ENCODE peak calls at places on chromosomes 2 and 18, in seven cellular contexts. One of them, this sample, is unnamed.

GRCh38 chr2:88857274-88857741 is 165.8 kb downstream of the RPIA start:
- DNase-seq in NAMALWA: no peak
- DNase-seq in ACHN: no peak
- DNase-seq in iris pigment epithelial cell: no peak
- DNase-seq in GM23248: no peak
- DNase-seq in stimulated activated naive CD8-positive, alpha-beta T cell treated with anti-CD3 and anti-CD28 coated beads, Interleukin-15, Interleukin-2, amounts not matched to agents 100 U/mL and 50 U/mL, for 24 hours: no peak
- DNase-seq in occipital lobe: no peak
- DNase-seq in this sample: no peak

GRCh38 chr18:79737426-79737825 is 57.8 kb downstream of the CTDP1 start:
- DNase-seq in stimulated activated naive CD8-positive, alpha-beta T cell treated with anti-CD3 and anti-CD28 coated beads, Interleukin-15, Interleukin-2, amounts not matched to agents 100 U/mL and 50 U/mL, for 24 hours: no peak
- DNase-seq in ACHN: no peak
- DNase-seq in iris pigment epithelial cell: no peak
- DNase-seq in NAMALWA: no peak
- DNase-seq in GM23248: no peak
- DNase-seq in occipital lobe: no peak
- DNase-seq in this sample: no peak

GRCh38 chr2:27954771-27955384 is 64.3 kb downstream of the BABAM2 start:
- DNase-seq in NAMALWA: peak
- DNase-seq in ACHN: peak
- DNase-seq in GM23248: peak
- DNase-seq in stimulated activated naive CD8-positive, alpha-beta T cell treated with anti-CD3 and anti-CD28 coated beads, Interleukin-15, Interleukin-2, amounts not matched to agents 100 U/mL and 50 U/mL, for 24 hours: peak
- DNase-seq in iris pigment epithelial cell: peak
- DNase-seq in occipital lobe: no peak
- DNase-seq in this sample: peak

GRCh38 chr2:133774675-133775005 is 206.4 kb upstream of the NCKAP5 start:
- DNase-seq in ACHN: no peak
- DNase-seq in occipital lobe: no peak
- DNase-seq in iris pigment epithelial cell: no peak
- DNase-seq in stimulated activated naive CD8-positive, alpha-beta T cell treated with anti-CD3 and anti-CD28 coated beads, Interleukin-15, Interleukin-2, amounts not matched to agents 100 U/mL and 50 U/mL, for 24 hours: no peak
- DNase-seq in GM23248: no peak
- DNase-seq in NAMALWA: no peak
- DNase-seq in this sample: no peak

GRCh38 chr18:72941001-72941400 is 73.2 kb upstream of the NETO1 start:
- DNase-seq in NAMALWA: no peak
- DNase-seq in occipital lobe: no peak
- DNase-seq in iris pigment epithelial cell: no peak
- DNase-seq in stimulated activated naive CD8-positive, alpha-beta T cell treated with anti-CD3 and anti-CD28 coated beads, Interleukin-15, Interleukin-2, amounts not matched to agents 100 U/mL and 50 U/mL, for 24 hours: no peak
- DNase-seq in ACHN: no peak
- DNase-seq in GM23248: no peak
- DNase-seq in this sample: no peak

GRCh38 chr2:53516650-53517049 is 251.0 kb upstream of the CHAC2 start:
- DNase-seq in stimulated activated naive CD8-positive, alpha-beta T cell treated with anti-CD3 and anti-CD28 coated beads, Interleukin-15, Interleukin-2, amounts not matched to agents 100 U/mL and 50 U/mL, for 24 hours: no peak
- DNase-seq in occipital lobe: no peak
- DNase-seq in GM23248: no peak
- DNase-seq in NAMALWA: no peak
- DNase-seq in ACHN: no peak
- DNase-seq in iris pigment epithelial cell: no peak
- DNase-seq in this sample: no peak

GRCh38 chr2:769771-770170 is 92.6 kb upstream of the TMEM18 start:
- DNase-seq in GM23248: no peak
- DNase-seq in NAMALWA: no peak
- DNase-seq in ACHN: no peak
- DNase-seq in iris pigment epithelial cell: no peak
- DNase-seq in occipital lobe: no peak
- DNase-seq in stimulated activated naive CD8-positive, alpha-beta T cell treated with anti-CD3 and anti-CD28 coated beads, Interleukin-15, Interleukin-2, amounts not matched to agents 100 U/mL and 50 U/mL, for 24 hours: peak
- DNase-seq in this sample: no peak

GRCh38 chr18:7608174-7608550 is 41.0 kb downstream of the PTPRM start:
- DNase-seq in occipital lobe: no peak
- DNase-seq in GM23248: peak
- DNase-seq in stimulated activated naive CD8-positive, alpha-beta T cell treated with anti-CD3 and anti-CD28 coated beads, Interleukin-15, Interleukin-2, amounts not matched to agents 100 U/mL and 50 U/mL, for 24 hours: no peak
- DNase-seq in ACHN: no peak
- DNase-seq in iris pigment epithelial cell: no peak
- DNase-seq in NAMALWA: no peak
- DNase-seq in this sample: no peak

GRCh38 chr2:218773881-218774280 is 8.1 kb upstream of the CYP27A1 start:
- DNase-seq in stimulated activated naive CD8-positive, alpha-beta T cell treated with anti-CD3 and anti-CD28 coated beads, Interleukin-15, Interleukin-2, amounts not matched to agents 100 U/mL and 50 U/mL, for 24 hours: no peak
- DNase-seq in iris pigment epithelial cell: no peak
- DNase-seq in NAMALWA: no peak
- DNase-seq in occipital lobe: no peak
- DNase-seq in ACHN: no peak
- DNase-seq in GM23248: no peak
- DNase-seq in this sample: no peak

GRCh38 chr2:192007819-192008218 is 160.9 kb upstream of the CAVIN2 start:
- DNase-seq in stimulated activated naive CD8-positive, alpha-beta T cell treated with anti-CD3 and anti-CD28 coated beads, Interleukin-15, Interleukin-2, amounts not matched to agents 100 U/mL and 50 U/mL, for 24 hours: no peak
- DNase-seq in occipital lobe: no peak
- DNase-seq in GM23248: peak
- DNase-seq in ACHN: no peak
- DNase-seq in NAMALWA: no peak
- DNase-seq in iris pigment epithelial cell: peak
- DNase-seq in this sample: no peak

GRCh38 chr18:25446972-25447371 is 95.0 kb upstream of the ZNF521 start:
- DNase-seq in iris pigment epithelial cell: no peak
- DNase-seq in occipital lobe: no peak
- DNase-seq in NAMALWA: no peak
- DNase-seq in ACHN: peak
- DNase-seq in stimulated activated naive CD8-positive, alpha-beta T cell treated with anti-CD3 and anti-CD28 coated beads, Interleukin-15, Interleukin-2, amounts not matched to agents 100 U/mL and 50 U/mL, for 24 hours: no peak
- DNase-seq in GM23248: no peak
- DNase-seq in this sample: no peak

GRCh38 chr18:2028986-2029385 is 542.3 kb downstream of the METTL4 start:
- DNase-seq in iris pigment epithelial cell: no peak
- DNase-seq in occipital lobe: no peak
- DNase-seq in stimulated activated naive CD8-positive, alpha-beta T cell treated with anti-CD3 and anti-CD28 coated beads, Interleukin-15, Interleukin-2, amounts not matched to agents 100 U/mL and 50 U/mL, for 24 hours: no peak
- DNase-seq in ACHN: no peak
- DNase-seq in NAMALWA: no peak
- DNase-seq in GM23248: no peak
- DNase-seq in this sample: no peak

GRCh38 chr18:55779711-55780590 is 192.0 kb upstream of the TCF4 start:
- DNase-seq in NAMALWA: peak
- DNase-seq in ACHN: peak
- DNase-seq in occipital lobe: peak
- DNase-seq in iris pigment epithelial cell: no peak
- DNase-seq in GM23248: peak
- DNase-seq in stimulated activated naive CD8-positive, alpha-beta T cell treated with anti-CD3 and anti-CD28 coated beads, Interleukin-15, Interleukin-2, amounts not matched to agents 100 U/mL and 50 U/mL, for 24 hours: peak
- DNase-seq in this sample: peak

GRCh38 chr2:97781981-97782380 is 68.6 kb downstream of the ZAP70 start:
- DNase-seq in ACHN: no peak
- DNase-seq in NAMALWA: no peak
- DNase-seq in occipital lobe: no peak
- DNase-seq in stimulated activated naive CD8-positive, alpha-beta T cell treated with anti-CD3 and anti-CD28 coated beads, Interleukin-15, Interleukin-2, amounts not matched to agents 100 U/mL and 50 U/mL, for 24 hours: no peak
- DNase-seq in iris pigment epithelial cell: no peak
- DNase-seq in GM23248: no peak
- DNase-seq in this sample: no peak

GRCh38 chr2:64654063-64654811 is 524 bp upstream of the SERTAD2 start:
- DNase-seq in NAMALWA: peak
- DNase-seq in stimulated activated naive CD8-positive, alpha-beta T cell treated with anti-CD3 and anti-CD28 coated beads, Interleukin-15, Interleukin-2, amounts not matched to agents 100 U/mL and 50 U/mL, for 24 hours: peak
- DNase-seq in GM23248: peak
- DNase-seq in ACHN: peak
- DNase-seq in occipital lobe: no peak
- DNase-seq in iris pigment epithelial cell: peak
- DNase-seq in this sample: peak

GRCh38 chr2:208280933-208281332 is 14.9 kb downstream of the PIKFYVE start:
- DNase-seq in iris pigment epithelial cell: peak
- DNase-seq in occipital lobe: no peak
- DNase-seq in NAMALWA: no peak
- DNase-seq in ACHN: peak
- DNase-seq in GM23248: peak
- DNase-seq in stimulated activated naive CD8-positive, alpha-beta T cell treated with anti-CD3 and anti-CD28 coated beads, Interleukin-15, Interleukin-2, amounts not matched to agents 100 U/mL and 50 U/mL, for 24 hours: no peak
- DNase-seq in this sample: no peak

GRCh38 chr2:147829106-147829505 is 15.7 kb upstream of the ACVR2A start:
- DNase-seq in occipital lobe: no peak
- DNase-seq in iris pigment epithelial cell: peak
- DNase-seq in NAMALWA: peak
- DNase-seq in GM23248: peak
- DNase-seq in ACHN: peak
- DNase-seq in stimulated activated naive CD8-positive, alpha-beta T cell treated with anti-CD3 and anti-CD28 coated beads, Interleukin-15, Interleukin-2, amounts not matched to agents 100 U/mL and 50 U/mL, for 24 hours: no peak
- DNase-seq in this sample: no peak

GRCh38 chr18:13218376-13219011 is at the start of gene LDLRAD4:
- DNase-seq in stimulated activated naive CD8-positive, alpha-beta T cell treated with anti-CD3 and anti-CD28 coated beads, Interleukin-15, Interleukin-2, amounts not matched to agents 100 U/mL and 50 U/mL, for 24 hours: peak
- DNase-seq in iris pigment epithelial cell: no peak
- DNase-seq in occipital lobe: no peak
- DNase-seq in GM23248: peak
- DNase-seq in ACHN: no peak
- DNase-seq in NAMALWA: no peak
- DNase-seq in this sample: peak

GRCh38 chr2:126915903-126916302 is 17.2 kb downstream of the TEX51 start:
- DNase-seq in ACHN: no peak
- DNase-seq in stimulated activated naive CD8-positive, alpha-beta T cell treated with anti-CD3 and anti-CD28 coated beads, Interleukin-15, Interleukin-2, amounts not matched to agents 100 U/mL and 50 U/mL, for 24 hours: no peak
- DNase-seq in GM23248: no peak
- DNase-seq in iris pigment epithelial cell: no peak
- DNase-seq in occipital lobe: no peak
- DNase-seq in NAMALWA: no peak
- DNase-seq in this sample: no peak

GRCh38 chr2:197878792-197879191 is 74.4 kb downstream of the PLCL1 start:
- DNase-seq in NAMALWA: no peak
- DNase-seq in iris pigment epithelial cell: no peak
- DNase-seq in GM23248: no peak
- DNase-seq in stimulated activated naive CD8-positive, alpha-beta T cell treated with anti-CD3 and anti-CD28 coated beads, Interleukin-15, Interleukin-2, amounts not matched to agents 100 U/mL and 50 U/mL, for 24 hours: no peak
- DNase-seq in occipital lobe: peak
- DNase-seq in ACHN: no peak
- DNase-seq in this sample: no peak

GRCh38 chr2:119694994-119695521 is 16.1 kb downstream of the TMEM177 start:
- DNase-seq in stimulated activated naive CD8-positive, alpha-beta T cell treated with anti-CD3 and anti-CD28 coated beads, Interleukin-15, Interleukin-2, amounts not matched to agents 100 U/mL and 50 U/mL, for 24 hours: no peak
- DNase-seq in ACHN: peak
- DNase-seq in NAMALWA: no peak
- DNase-seq in GM23248: peak
- DNase-seq in occipital lobe: peak
- DNase-seq in iris pigment epithelial cell: peak
- DNase-seq in this sample: no peak

GRCh38 chr2:85355521-85355920 is 952 bp downstream of the ELMOD3 start:
- DNase-seq in stimulated activated naive CD8-positive, alpha-beta T cell treated with anti-CD3 and anti-CD28 coated beads, Interleukin-15, Interleukin-2, amounts not matched to agents 100 U/mL and 50 U/mL, for 24 hours: no peak
- DNase-seq in NAMALWA: no peak
- DNase-seq in GM23248: peak
- DNase-seq in occipital lobe: no peak
- DNase-seq in iris pigment epithelial cell: no peak
- DNase-seq in ACHN: peak
- DNase-seq in this sample: no peak

GRCh38 chr2:5111581-5111980 is 580.6 kb upstream of the SOX11 start:
- DNase-seq in occipital lobe: no peak
- DNase-seq in stimulated activated naive CD8-positive, alpha-beta T cell treated with anti-CD3 and anti-CD28 coated beads, Interleukin-15, Interleukin-2, amounts not matched to agents 100 U/mL and 50 U/mL, for 24 hours: no peak
- DNase-seq in NAMALWA: no peak
- DNase-seq in GM23248: no peak
- DNase-seq in iris pigment epithelial cell: peak
- DNase-seq in ACHN: no peak
- DNase-seq in this sample: no peak

GRCh38 chr2:86225581-86225980 is 26.3 kb downstream of the MRPL35 start:
- DNase-seq in occipital lobe: peak
- DNase-seq in NAMALWA: peak
- DNase-seq in ACHN: no peak
- DNase-seq in iris pigment epithelial cell: peak
- DNase-seq in GM23248: no peak
- DNase-seq in stimulated activated naive CD8-positive, alpha-beta T cell treated with anti-CD3 and anti-CD28 coated beads, Interleukin-15, Interleukin-2, amounts not matched to agents 100 U/mL and 50 U/mL, for 24 hours: peak
- DNase-seq in this sample: no peak

GRCh38 chr2:59353301-59353921 is 1112.3 kb upstream of the FANCL start:
- DNase-seq in NAMALWA: no peak
- DNase-seq in ACHN: no peak
- DNase-seq in occipital lobe: no peak
- DNase-seq in GM23248: no peak
- DNase-seq in stimulated activated naive CD8-positive, alpha-beta T cell treated with anti-CD3 and anti-CD28 coated beads, Interleukin-15, Interleukin-2, amounts not matched to agents 100 U/mL and 50 U/mL, for 24 hours: no peak
- DNase-seq in iris pigment epithelial cell: no peak
- DNase-seq in this sample: no peak

GRCh38 chr2:129803067-129803466 is 176.4 kb upstream of the RAB6C start:
- DNase-seq in occipital lobe: no peak
- DNase-seq in ACHN: no peak
- DNase-seq in NAMALWA: no peak
- DNase-seq in iris pigment epithelial cell: no peak
- DNase-seq in GM23248: peak
- DNase-seq in stimulated activated naive CD8-positive, alpha-beta T cell treated with anti-CD3 and anti-CD28 coated beads, Interleukin-15, Interleukin-2, amounts not matched to agents 100 U/mL and 50 U/mL, for 24 hours: no peak
- DNase-seq in this sample: no peak

GRCh38 chr2:233513953-233514655 is 52.5 kb downstream of the USP40 start:
- DNase-seq in GM23248: no peak
- DNase-seq in ACHN: no peak
- DNase-seq in occipital lobe: no peak
- DNase-seq in iris pigment epithelial cell: no peak
- DNase-seq in stimulated activated naive CD8-positive, alpha-beta T cell treated with anti-CD3 and anti-CD28 coated beads, Interleukin-15, Interleukin-2, amounts not matched to agents 100 U/mL and 50 U/mL, for 24 hours: no peak
- DNase-seq in NAMALWA: peak
- DNase-seq in this sample: no peak

GRCh38 chr18:32930695-32931301 is 158.0 kb upstream of the KLHL14 start:
- DNase-seq in GM23248: peak
- DNase-seq in NAMALWA: peak
- DNase-seq in occipital lobe: no peak
- DNase-seq in iris pigment epithelial cell: peak
- DNase-seq in stimulated activated naive CD8-positive, alpha-beta T cell treated with anti-CD3 and anti-CD28 coated beads, Interleukin-15, Interleukin-2, amounts not matched to agents 100 U/mL and 50 U/mL, for 24 hours: no peak
- DNase-seq in ACHN: peak
- DNase-seq in this sample: no peak

GRCh38 chr2:224927671-224928173 is 114.5 kb downstream of the DOCK10 start:
- DNase-seq in stimulated activated naive CD8-positive, alpha-beta T cell treated with anti-CD3 and anti-CD28 coated beads, Interleukin-15, Interleukin-2, amounts not matched to agents 100 U/mL and 50 U/mL, for 24 hours: peak
- DNase-seq in NAMALWA: no peak
- DNase-seq in occipital lobe: no peak
- DNase-seq in iris pigment epithelial cell: peak
- DNase-seq in ACHN: no peak
- DNase-seq in GM23248: no peak
- DNase-seq in this sample: no peak

GRCh38 chr18:26637983-26638382 is 89.6 kb upstream of the KCTD1 start:
- DNase-seq in GM23248: no peak
- DNase-seq in NAMALWA: no peak
- DNase-seq in ACHN: no peak
- DNase-seq in occipital lobe: no peak
- DNase-seq in iris pigment epithelial cell: no peak
- DNase-seq in stimulated activated naive CD8-positive, alpha-beta T cell treated with anti-CD3 and anti-CD28 coated beads, Interleukin-15, Interleukin-2, amounts not matched to agents 100 U/mL and 50 U/mL, for 24 hours: no peak
- DNase-seq in this sample: no peak

GRCh38 chr2:223956267-223956666 is 996 bp upstream of the MRPL44 start:
- DNase-seq in ACHN: no peak
- DNase-seq in NAMALWA: no peak
- DNase-seq in occipital lobe: no peak
- DNase-seq in iris pigment epithelial cell: no peak
- DNase-seq in GM23248: no peak
- DNase-seq in stimulated activated naive CD8-positive, alpha-beta T cell treated with anti-CD3 and anti-CD28 coated beads, Interleukin-15, Interleukin-2, amounts not matched to agents 100 U/mL and 50 U/mL, for 24 hours: no peak
- DNase-seq in this sample: no peak

GRCh38 chr2:218894168-218895157 is 13.8 kb downstream of the WNT10A start:
- DNase-seq in occipital lobe: no peak
- DNase-seq in ACHN: no peak
- DNase-seq in GM23248: no peak
- DNase-seq in stimulated activated naive CD8-positive, alpha-beta T cell treated with anti-CD3 and anti-CD28 coated beads, Interleukin-15, Interleukin-2, amounts not matched to agents 100 U/mL and 50 U/mL, for 24 hours: no peak
- DNase-seq in NAMALWA: no peak
- DNase-seq in iris pigment epithelial cell: no peak
- DNase-seq in this sample: no peak

GRCh38 chr2:35298493-35298892 is 1057.1 kb upstream of the CRIM1 start:
- DNase-seq in NAMALWA: no peak
- DNase-seq in ACHN: no peak
- DNase-seq in iris pigment epithelial cell: peak
- DNase-seq in GM23248: peak
- DNase-seq in stimulated activated naive CD8-positive, alpha-beta T cell treated with anti-CD3 and anti-CD28 coated beads, Interleukin-15, Interleukin-2, amounts not matched to agents 100 U/mL and 50 U/mL, for 24 hours: no peak
- DNase-seq in occipital lobe: no peak
- DNase-seq in this sample: no peak

GRCh38 chr2:62501794-62502500 is 4.0 kb downstream of the TMEM17 start:
- DNase-seq in stimulated activated naive CD8-positive, alpha-beta T cell treated with anti-CD3 and anti-CD28 coated beads, Interleukin-15, Interleukin-2, amounts not matched to agents 100 U/mL and 50 U/mL, for 24 hours: no peak
- DNase-seq in occipital lobe: no peak
- DNase-seq in ACHN: no peak
- DNase-seq in NAMALWA: no peak
- DNase-seq in iris pigment epithelial cell: peak
- DNase-seq in GM23248: peak
- DNase-seq in this sample: no peak

GRCh38 chr2:214156971-214157370 is 253.9 kb upstream of the VWC2L start:
- DNase-seq in ACHN: peak
- DNase-seq in NAMALWA: no peak
- DNase-seq in iris pigment epithelial cell: no peak
- DNase-seq in occipital lobe: no peak
- DNase-seq in GM23248: no peak
- DNase-seq in stimulated activated naive CD8-positive, alpha-beta T cell treated with anti-CD3 and anti-CD28 coated beads, Interleukin-15, Interleukin-2, amounts not matched to agents 100 U/mL and 50 U/mL, for 24 hours: no peak
- DNase-seq in this sample: no peak

GRCh38 chr2:219506153-219506801 is 7.6 kb downstream of the GMPPA start:
- DNase-seq in stimulated activated naive CD8-positive, alpha-beta T cell treated with anti-CD3 and anti-CD28 coated beads, Interleukin-15, Interleukin-2, amounts not matched to agents 100 U/mL and 50 U/mL, for 24 hours: no peak
- DNase-seq in iris pigment epithelial cell: no peak
- DNase-seq in GM23248: no peak
- DNase-seq in NAMALWA: no peak
- DNase-seq in occipital lobe: no peak
- DNase-seq in ACHN: no peak
- DNase-seq in this sample: no peak

GRCh38 chr18:8426401-8426800 is 182.8 kb upstream of the RAB12 start:
- DNase-seq in NAMALWA: peak
- DNase-seq in ACHN: peak
- DNase-seq in GM23248: no peak
- DNase-seq in stimulated activated naive CD8-positive, alpha-beta T cell treated with anti-CD3 and anti-CD28 coated beads, Interleukin-15, Interleukin-2, amounts not matched to agents 100 U/mL and 50 U/mL, for 24 hours: peak
- DNase-seq in occipital lobe: no peak
- DNase-seq in iris pigment epithelial cell: no peak
- DNase-seq in this sample: peak

This sample was measured in endothelial cell.